ENCODE peak calls at places on chromosomes 6 and 20, in eight cellular contexts. I is A549; C is kidney epithelial cell; E is posterior cingulate gyrus; P is uterus; U is stimulated activated CD8-positive, alpha-beta memory T cell treated with anti-CD3 and anti-CD28 coated beads, Interleukin-15, amount 100 ng/mL, for 24 hours; Y is H9; K is caudate nucleus. M is an unnamed sample.

GRCh38 chr6:160077526-160077925 is 44.1 kb upstream of the SLC22A1 start:
- DNase-seq in U (no peak), C (no peak), K (no peak), Y (no peak), P (no peak), E (no peak), I (no peak), M (no peak)

GRCh38 chr20:36106606-36107005 is 47.9 kb upstream of the EPB41L1 start:
- DNase-seq in U (no peak), C (no peak), E (no peak), K (no peak), I (no peak), Y (no peak), P (no peak), M (no peak)

GRCh38 chr6:157469378-157469777 is 88.4 kb downstream of the ZDHHC14 start:
- DNase-seq in I (no peak), K (no peak), P (no peak), U (no peak), E (no peak), C (no peak), Y (peak), M (peak)

GRCh38 chr6:84623956-84624680 is 140.3 kb downstream of the TBX18 start:
- DNase-seq in E (no peak), Y (no peak), K (no peak), I (no peak), C (peak), U (no peak), P (no peak), M (no peak)

GRCh38 chr20:45416917-45417316 is 976 bp downstream of the PIGT start:
- DNase-seq in I (no peak), K (no peak), Y (no peak), C (no peak), U (no peak), E (no peak), P (no peak), M (peak)

GRCh38 chr20:40486297-40486696 is 202.7 kb downstream of the MAFB start:
- DNase-seq in K (no peak), Y (no peak), C (no peak), I (no peak), U (no peak), P (no peak), E (no peak), M (no peak)

GRCh38 chr6:154341876-154342275 is 14.7 kb downstream of the IPCEF1 start:
- DNase-seq in P (no peak), C (no peak), Y (no peak), K (no peak), U (no peak), E (no peak), I (no peak), M (no peak)

GRCh38 chr6:122789078-122789861 is at the start of gene SMPDL3A:
- DNase-seq in U (no peak), I (peak), C (peak), K (peak), E (peak), P (peak), Y (peak), M (no peak)

GRCh38 chr6:144809120-144809519 is 524.0 kb downstream of the UTRN start:
- DNase-seq in C (no peak), U (no peak), Y (no peak), I (no peak), E (no peak), K (no peak), P (no peak), M (no peak)

GRCh38 chr6:135860361-135860760 is 8.9 kb downstream of the PDE7B start:
- DNase-seq in E (no peak), I (no peak), U (no peak), P (no peak), C (no peak), Y (no peak), K (no peak), M (no peak)

GRCh38 chr20:2217857-2218529 is 77.8 kb upstream of the TGM3 start:
- DNase-seq in U (no peak), C (no peak), Y (no peak), P (no peak), I (no peak), K (no peak), E (no peak), M (peak)

GRCh38 chr6:106254636-106255035 is 70.9 kb downstream of the ATG5 start:
- DNase-seq in E (no peak), U (no peak), C (no peak), K (no peak), P (no peak), Y (no peak), I (no peak), M (no peak)

GRCh38 chr6:18183736-18184135 is 28.5 kb downstream of the KDM1B start:
- DNase-seq in K (no peak), E (no peak), I (no peak), Y (no peak), C (no peak), U (no peak), P (no peak), M (no peak)

GRCh38 chr6:139480356-139480833 is 105.9 kb upstream of the CITED2 start:
- DNase-seq in C (no peak), K (no peak), Y (no peak), U (no peak), P (no peak), E (no peak), I (no peak), M (no peak)

M was measured in AML-193.